ENCODE peak calls at places on chromosomes 1 and 21, in eight cellular contexts. One of them, this sample, is unnamed.

GRCh38 chr1:55437692-55438091 is 222.5 kb upstream of the USP24 start:
- DNase-seq in sigmoid colon: no peak
- DNase-seq in ovary: no peak
- DNase-seq in esophagus muscularis mucosa: no peak
- DNase-seq in cardiac muscle cell: no peak
- DNase-seq in adrenal gland: no peak
- DNase-seq in pancreas: no peak
- DNase-seq in lower lobe of right lung: no peak
- DNase-seq in this sample: no peak

GRCh38 chr1:228338521-228339051 is 68.0 kb downstream of the TRIM11 start:
- DNase-seq in sigmoid colon: peak; percentile 54
- DNase-seq in ovary: no peak
- DNase-seq in esophagus muscularis mucosa: no peak
- DNase-seq in cardiac muscle cell: no peak
- DNase-seq in adrenal gland: no peak
- DNase-seq in pancreas: no peak
- DNase-seq in lower lobe of right lung: peak; percentile 30
- DNase-seq in this sample: no peak

GRCh38 chr1:224668991-224669390 is 52.9 kb downstream of the CNIH3 start:
- DNase-seq in sigmoid colon: no peak
- DNase-seq in ovary: no peak
- DNase-seq in esophagus muscularis mucosa: no peak
- DNase-seq in cardiac muscle cell: no peak
- DNase-seq in adrenal gland: peak; percentile 31
- DNase-seq in pancreas: peak; percentile 53
- DNase-seq in lower lobe of right lung: no peak
- DNase-seq in this sample: no peak

GRCh38 chr1:109479311-109479710 is 4.4 kb upstream of the ATXN7L2 start:
- DNase-seq in sigmoid colon: peak; percentile 53
- DNase-seq in ovary: no peak
- DNase-seq in esophagus muscularis mucosa: no peak
- DNase-seq in cardiac muscle cell: no peak
- DNase-seq in adrenal gland: peak; percentile 17
- DNase-seq in pancreas: no peak
- DNase-seq in lower lobe of right lung: no peak
- DNase-seq in this sample: no peak

GRCh38 chr1:215507119-215507518 is 60.0 kb upstream of the KCTD3 start:
- DNase-seq in sigmoid colon: no peak
- DNase-seq in ovary: no peak
- DNase-seq in esophagus muscularis mucosa: no peak
- DNase-seq in cardiac muscle cell: no peak
- DNase-seq in adrenal gland: no peak
- DNase-seq in pancreas: no peak
- DNase-seq in lower lobe of right lung: no peak
- DNase-seq in this sample: no peak

GRCh38 chr1:23913212-23913880 is at the start of gene CNR2:
- DNase-seq in sigmoid colon: no peak
- DNase-seq in ovary: no peak
- DNase-seq in esophagus muscularis mucosa: no peak
- DNase-seq in cardiac muscle cell: no peak
- DNase-seq in adrenal gland: no peak
- DNase-seq in pancreas: no peak
- DNase-seq in lower lobe of right lung: no peak
- DNase-seq in this sample: no peak

GRCh38 chr1:53693361-53693760 is 45.6 kb downstream of the GLIS1 start:
- DNase-seq in sigmoid colon: no peak
- DNase-seq in ovary: no peak
- DNase-seq in esophagus muscularis mucosa: no peak
- DNase-seq in cardiac muscle cell: no peak
- DNase-seq in adrenal gland: no peak
- DNase-seq in pancreas: no peak
- DNase-seq in lower lobe of right lung: no peak
- DNase-seq in this sample: no peak

GRCh38 chr1:164617607-164618564 is 58.9 kb downstream of the PBX1 start:
- DNase-seq in sigmoid colon: no peak
- DNase-seq in ovary: no peak
- DNase-seq in esophagus muscularis mucosa: no peak
- DNase-seq in cardiac muscle cell: peak; percentile 48
- DNase-seq in adrenal gland: peak; percentile 60
- DNase-seq in pancreas: no peak
- DNase-seq in lower lobe of right lung: no peak
- DNase-seq in this sample: no peak

GRCh38 chr1:119956306-119956705 is 60.0 kb upstream of the ADAM30 start:
- DNase-seq in sigmoid colon: no peak
- DNase-seq in ovary: no peak
- DNase-seq in esophagus muscularis mucosa: no peak
- DNase-seq in cardiac muscle cell: no peak
- DNase-seq in adrenal gland: no peak
- DNase-seq in pancreas: no peak
- DNase-seq in lower lobe of right lung: no peak
- DNase-seq in this sample: no peak

GRCh38 chr1:209398330-209398991 is 185.1 kb upstream of the CAMK1G start:
- DNase-seq in sigmoid colon: peak; percentile 71
- DNase-seq in ovary: no peak
- DNase-seq in esophagus muscularis mucosa: no peak
- DNase-seq in cardiac muscle cell: no peak
- DNase-seq in adrenal gland: peak; percentile 29
- DNase-seq in pancreas: peak; percentile 15
- DNase-seq in lower lobe of right lung: no peak
- DNase-seq in this sample: no peak

GRCh38 chr1:76105269-76105850 is 30.8 kb downstream of the ST6GALNAC3 start:
- DNase-seq in sigmoid colon: no peak
- DNase-seq in ovary: no peak
- DNase-seq in esophagus muscularis mucosa: no peak
- DNase-seq in cardiac muscle cell: no peak
- DNase-seq in adrenal gland: no peak
- DNase-seq in pancreas: no peak
- DNase-seq in lower lobe of right lung: no peak
- DNase-seq in this sample: no peak

GRCh38 chr1:26862781-26863676 is at the start of gene SFN:
- DNase-seq in sigmoid colon: no peak
- DNase-seq in ovary: no peak
- DNase-seq in esophagus muscularis mucosa: no peak
- DNase-seq in cardiac muscle cell: no peak
- DNase-seq in adrenal gland: no peak
- DNase-seq in pancreas: no peak
- DNase-seq in lower lobe of right lung: peak; percentile 85
- DNase-seq in this sample: no peak
- TF ChIP-seq CTCF in sigmoid colon: no peak
- TF ChIP-seq CTCF in ovary: no peak
- TF ChIP-seq CTCF in esophagus muscularis mucosa: no peak
- TF ChIP-seq CTCF in cardiac muscle cell: peak; percentile 20
- TF ChIP-seq CTCF in adrenal gland: no peak
- TF ChIP-seq CTCF in pancreas: no peak
- TF ChIP-seq CTCF in lower lobe of right lung: peak; percentile 39
- TF ChIP-seq CTCF in this sample: no peak

GRCh38 chr1:191348328-191348727 is 809.9 kb upstream of the RGS18 start:
- DNase-seq in sigmoid colon: no peak
- DNase-seq in ovary: no peak
- DNase-seq in esophagus muscularis mucosa: no peak
- DNase-seq in cardiac muscle cell: no peak
- DNase-seq in adrenal gland: no peak
- DNase-seq in pancreas: no peak
- DNase-seq in lower lobe of right lung: no peak
- DNase-seq in this sample: no peak

GRCh38 chr1:191343816-191344215 is 814.4 kb upstream of the RGS18 start:
- DNase-seq in sigmoid colon: no peak
- DNase-seq in ovary: no peak
- DNase-seq in esophagus muscularis mucosa: no peak
- DNase-seq in cardiac muscle cell: no peak
- DNase-seq in adrenal gland: no peak
- DNase-seq in pancreas: no peak
- DNase-seq in lower lobe of right lung: no peak
- DNase-seq in this sample: no peak
- H3K27ac ChIP-seq in sigmoid colon: no peak overlapping the region
- H3K27ac ChIP-seq in ovary: no peak overlapping the region
- H3K27ac ChIP-seq in esophagus muscularis mucosa: no peak overlapping the region
- H3K27ac ChIP-seq in cardiac muscle cell: no peak overlapping the region
- H3K27ac ChIP-seq in adrenal gland: no peak overlapping the region
- H3K27ac ChIP-seq in pancreas: no peak overlapping the region
- H3K27ac ChIP-seq in lower lobe of right lung: no peak overlapping the region
- H3K27ac ChIP-seq in this sample: no peak overlapping the region

GRCh38 chr1:39704757-39705156 is 13.5 kb upstream of the HPCAL4 start:
- DNase-seq in sigmoid colon: no peak
- DNase-seq in ovary: no peak
- DNase-seq in esophagus muscularis mucosa: no peak
- DNase-seq in cardiac muscle cell: no peak
- DNase-seq in adrenal gland: no peak
- DNase-seq in pancreas: no peak
- DNase-seq in lower lobe of right lung: no peak
- DNase-seq in this sample: no peak
- H3K27me3 ChIP-seq in sigmoid colon: no peaks in the 10 kb centered on the region
- H3K27me3 ChIP-seq in ovary: no peaks in the 10 kb centered on the region
- H3K27me3 ChIP-seq in esophagus muscularis mucosa: peaks cover 11% of the 10 kb centered on the region
- H3K27me3 ChIP-seq in cardiac muscle cell: peaks cover 83% of the 10 kb centered on the region
- H3K27me3 ChIP-seq in adrenal gland: no peaks in the 10 kb centered on the region
- H3K27me3 ChIP-seq in pancreas: no peaks in the 10 kb centered on the region
- H3K27me3 ChIP-seq in lower lobe of right lung: no peaks in the 10 kb centered on the region
- H3K27me3 ChIP-seq in this sample: no peaks in the 10 kb centered on the region

DNA sequence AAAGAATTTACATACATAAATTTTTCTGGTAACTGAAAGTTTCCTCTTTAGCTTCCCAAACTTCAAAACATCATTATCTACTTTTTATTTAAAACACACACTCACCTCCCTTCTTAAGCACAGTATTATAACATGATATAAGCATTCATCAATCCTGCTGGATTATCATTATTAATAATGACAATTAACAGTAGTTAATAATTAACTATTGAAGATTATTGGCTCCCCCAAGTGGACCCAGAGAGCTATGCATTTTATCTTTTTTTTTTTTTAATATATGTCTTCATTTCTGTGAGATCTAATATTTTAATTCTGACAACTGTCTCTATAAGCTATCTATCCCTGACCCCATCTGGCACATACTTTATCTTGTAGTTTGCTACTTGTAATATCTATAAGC is 252.1 kb upstream of the CACYBP start:
- DNase-seq in sigmoid colon: no peak
- DNase-seq in ovary: no peak
- DNase-seq in esophagus muscularis mucosa: no peak
- DNase-seq in cardiac muscle cell: no peak
- DNase-seq in adrenal gland: no peak
- DNase-seq in pancreas: no peak
- DNase-seq in lower lobe of right lung: no peak
- DNase-seq in this sample: no peak
- TF ChIP-seq CTCF in sigmoid colon: no peak
- TF ChIP-seq CTCF in ovary: no peak
- TF ChIP-seq CTCF in esophagus muscularis mucosa: no peak
- TF ChIP-seq CTCF in cardiac muscle cell: peak; percentile 21
- TF ChIP-seq CTCF in adrenal gland: no peak
- TF ChIP-seq CTCF in pancreas: no peak
- TF ChIP-seq CTCF in lower lobe of right lung: no peak
- TF ChIP-seq CTCF in this sample: no peak

DNA sequence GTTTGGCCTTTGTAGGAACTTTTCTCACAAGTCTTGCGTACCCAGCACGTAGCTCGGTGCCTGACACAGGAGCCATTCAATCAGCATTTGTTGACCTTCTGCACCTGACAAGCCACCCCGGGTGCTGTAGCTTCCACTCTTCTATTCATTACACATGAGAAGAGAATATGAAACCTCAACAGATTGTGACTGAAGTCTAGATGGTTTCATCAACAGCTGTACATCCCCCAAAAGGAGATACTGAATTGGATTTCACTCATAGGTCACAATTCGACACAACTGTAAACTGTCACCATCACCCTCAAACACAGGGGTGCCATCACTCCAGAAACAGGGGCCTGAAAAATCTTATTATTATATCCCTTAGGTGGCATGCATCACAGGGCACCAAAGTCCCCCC is 225.9 kb downstream of the TOMM20 start:
- DNase-seq in sigmoid colon: peak; percentile 18
- DNase-seq in ovary: no peak
- DNase-seq in esophagus muscularis mucosa: no peak
- DNase-seq in cardiac muscle cell: no peak
- DNase-seq in adrenal gland: no peak
- DNase-seq in pancreas: no peak
- DNase-seq in lower lobe of right lung: no peak
- DNase-seq in this sample: no peak
- H3K27ac ChIP-seq in sigmoid colon: no peak overlapping the region
- H3K27ac ChIP-seq in ovary: no peak overlapping the region
- H3K27ac ChIP-seq in esophagus muscularis mucosa: no peak overlapping the region
- H3K27ac ChIP-seq in cardiac muscle cell: no peak overlapping the region
- H3K27ac ChIP-seq in adrenal gland: no peak overlapping the region
- H3K27ac ChIP-seq in pancreas: no peak overlapping the region
- H3K27ac ChIP-seq in lower lobe of right lung: no peak overlapping the region
- H3K27ac ChIP-seq in this sample: no peak overlapping the region

DNA sequence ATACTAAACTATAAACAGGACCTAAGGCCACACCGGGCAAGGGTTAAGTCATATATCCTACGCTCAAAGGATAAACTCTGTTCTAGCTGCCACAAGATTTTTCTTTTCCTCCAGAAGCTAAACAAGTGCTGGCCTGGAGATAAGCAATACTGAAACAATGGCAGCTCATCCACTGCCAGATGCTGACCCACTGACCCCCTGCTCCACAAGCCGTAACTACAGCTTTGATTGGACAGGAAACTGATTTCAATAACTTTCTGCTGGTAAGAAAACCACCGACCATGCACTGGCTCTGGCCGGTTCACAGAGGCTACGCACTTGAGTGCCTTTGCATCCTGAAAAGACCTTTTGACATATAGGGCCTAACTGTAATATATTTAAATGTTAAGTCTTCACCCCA is 51.3 kb upstream of the PLA2G2C start:
- DNase-seq in sigmoid colon: no peak
- DNase-seq in ovary: no peak
- DNase-seq in esophagus muscularis mucosa: no peak
- DNase-seq in cardiac muscle cell: no peak
- DNase-seq in adrenal gland: no peak
- DNase-seq in pancreas: no peak
- DNase-seq in lower lobe of right lung: no peak
- DNase-seq in this sample: no peak
- H3K27me3 ChIP-seq in sigmoid colon: no peaks in the 10 kb centered on the region
- H3K27me3 ChIP-seq in ovary: no peaks in the 10 kb centered on the region
- H3K27me3 ChIP-seq in esophagus muscularis mucosa: peaks cover 84% of the 10 kb centered on the region
- H3K27me3 ChIP-seq in cardiac muscle cell: peaks cover 27% of the 10 kb centered on the region
- H3K27me3 ChIP-seq in adrenal gland: no peaks in the 10 kb centered on the region
- H3K27me3 ChIP-seq in pancreas: peaks cover 2% of the 10 kb centered on the region
- H3K27me3 ChIP-seq in lower lobe of right lung: peaks cover 48% of the 10 kb centered on the region
- H3K27me3 ChIP-seq in this sample: no peaks in the 10 kb centered on the region

GRCh38 chr21:31108969-31109368 is 70.7 kb upstream of the KRTAP19-8 start:
- DNase-seq in sigmoid colon: no peak
- DNase-seq in ovary: no peak
- DNase-seq in esophagus muscularis mucosa: no peak
- DNase-seq in cardiac muscle cell: no peak
- DNase-seq in adrenal gland: no peak
- DNase-seq in pancreas: no peak
- DNase-seq in lower lobe of right lung: no peak
- DNase-seq in this sample: no peak
- TF ChIP-seq CTCF in sigmoid colon: no peak
- TF ChIP-seq CTCF in ovary: no peak
- TF ChIP-seq CTCF in esophagus muscularis mucosa: no peak
- TF ChIP-seq CTCF in cardiac muscle cell: no peak
- TF ChIP-seq CTCF in adrenal gland: peak; percentile 11
- TF ChIP-seq CTCF in pancreas: no peak
- TF ChIP-seq CTCF in lower lobe of right lung: peak; percentile 19
- TF ChIP-seq CTCF in this sample: no peak

This sample was measured in right atrium auricular region.